ENCODE peak calls at places on chromosomes 16 and 17, in nine cellular contexts. G is heart right ventricle, I is astrocyte of the spinal cord, Q is epithelial cell of proximal tubule, M is foreskin fibroblast, C is PC-3, T is fibroblast of pulmonary artery, N is upper lobe of right lung, A is endothelial cell of umbilical vein. J is an unnamed sample.

GRCh38 chr17:63702223-63702577 is 2.3 kb upstream of the LIMD2 start:
- DNase-seq in T (no peak), N (peak), Q (no peak), C (no peak), M (no peak), A (no peak), I (no peak), G (no peak), J (no peak)

GRCh38 chr17:20009302-20010098 is at the start of gene SPECC1:
- DNase-seq in A (peak), N (peak), Q (no peak), I (peak), G (peak), T (peak), M (no peak), C (peak), J (peak)

GRCh38 chr17:55426851-55427586 is 5.4 kb upstream of the MMD start:
- DNase-seq in M (peak), N (no peak), I (no peak), T (peak), C (peak), A (no peak), G (no peak), Q (peak), J (peak)

GRCh38 chr17:1592751-1593629 is 30.4 kb upstream of the PITPNA start:
- DNase-seq in A (peak), C (no peak), M (no peak), T (no peak), G (no peak), N (no peak), I (no peak), Q (no peak), J (no peak)

GRCh38 chr17:19338031-19338990 is 24.2 kb downstream of the B9D1 start:
- DNase-seq in G (peak), T (peak), N (peak), M (no peak), Q (no peak), I (no peak), C (peak), A (peak), J (peak)

GRCh38 chr16:51057102-51057793 is 93.8 kb downstream of the SALL1 start:
- DNase-seq in Q (no peak), T (no peak), C (no peak), G (no peak), M (no peak), I (no peak), A (no peak), N (no peak), J (no peak)

GRCh38 chr16:20675488-20676267 is 21.8 kb downstream of the ACSM1 start:
- DNase-seq in M (no peak), T (peak), N (no peak), G (no peak), I (no peak), C (peak), Q (peak), A (peak), J (peak)

GRCh38 chr16:867421-868385 is 67.2 kb upstream of the GNG13 start:
- DNase-seq in M (no peak), N (no peak), T (no peak), C (no peak), I (no peak), Q (no peak), A (no peak), G (no peak), J (no peak)

GRCh38 chr16:11682655-11683096 is 14.4 kb downstream of the SNN start:
- DNase-seq in C (no peak), A (no peak), I (peak), Q (no peak), G (no peak), M (peak), N (no peak), T (peak), J (peak)

GRCh38 chr17:45753645-45754225 is 30.4 kb upstream of the CRHR1 start:
- DNase-seq in N (no peak), I (no peak), Q (no peak), A (no peak), M (no peak), G (no peak), C (no peak), T (no peak), J (no peak)

GRCh38 chr16:22386976-22387375 is 12.6 kb upstream of the CDR2 start:
- DNase-seq in Q (peak), N (no peak), T (peak), G (no peak), M (peak), I (peak), A (peak), C (peak), J (peak)

GRCh38 chr17:62650587-62650986 is 23.1 kb downstream of the MRC2 start:
- DNase-seq in M (no peak), G (no peak), N (peak), C (no peak), T (no peak), A (no peak), Q (no peak), I (no peak), J (no peak)

GRCh38 chr16:67645397-67646121 is 615 bp downstream of the CARMIL2 start:
- DNase-seq in M (no peak), C (no peak), Q (no peak), A (no peak), G (no peak), I (no peak), T (no peak), N (no peak), J (no peak)

GRCh38 chr17:50128441-50129302 is 1.3 kb downstream of the SAMD14 start:
- DNase-seq in I (peak), A (peak), C (no peak), Q (no peak), T (peak), N (peak), G (no peak), M (no peak), J (no peak)

GRCh38 chr16:17768257-17768656 is 297.5 kb upstream of the XYLT1 start:
- DNase-seq in I (peak), T (peak), Q (no peak), A (no peak), C (no peak), N (no peak), M (peak), G (no peak), J (peak)

GRCh38 chr17:8015957-8016631 is 13.7 kb downstream of the GUCY2D start:
- DNase-seq in N (peak), G (no peak), M (no peak), A (no peak), I (no peak), C (no peak), T (no peak), Q (no peak), J (no peak)

GRCh38 chr16:14560523-14560922 is 69.5 kb downstream of the PARN start:
- DNase-seq in A (no peak), C (no peak), I (no peak), N (no peak), G (no peak), Q (no peak), T (peak), M (no peak), J (no peak)

GRCh38 chr16:65059421-65059980 is 62.4 kb downstream of the CDH11 start:
- DNase-seq in T (no peak), Q (no peak), A (no peak), I (no peak), N (no peak), C (no peak), G (no peak), M (no peak), J (no peak)

GRCh38 chr17:5877948-5878347 is 192.2 kb upstream of the WSCD1 start:
- DNase-seq in Q (no peak), G (peak), T (no peak), C (peak), M (no peak), A (no peak), I (peak), N (no peak), J (no peak)

GRCh38 chr16:2005646-2006045 is 4.0 kb downstream of the ZNF598 start:
- DNase-seq in N (peak), T (no peak), M (no peak), G (no peak), I (no peak), Q (no peak), A (peak), C (no peak), J (no peak)
- TF ChIP-seq CTCF in N (peak), T (no peak), M (no peak), G (no peak), I (no peak), Q (no peak), A (peak), C (no peak), J (no peak)

GRCh38 chr17:74971069-74971841 is 1.3 kb downstream of the HID1 start:
- DNase-seq in Q (no peak), I (no peak), G (no peak), A (no peak), C (no peak), T (no peak), M (no peak), N (no peak), J (no peak)
- H3K4me3 ChIP-seq in Q (no peak), I (no peak), G (no peak), A (peak), C (peak), T (no peak), M (no peak), N (peak), J (no peak)

GRCh38 chr17:48023408-48024148 is 14.0 kb downstream of the COPZ2 start:
- DNase-seq in C (peak), I (peak), N (peak), T (peak), M (peak), Q (no peak), G (peak), A (peak), J (peak)
- TF ChIP-seq CTCF in C (peak), I (no peak), N (peak), T (no peak), M (peak), Q (no peak), G (peak), A (peak), J (no peak)

GRCh38 chr17:77456951-77457548 is 316.3 kb downstream of the SEC14L1 start:
- DNase-seq in I (no peak), A (no peak), M (no peak), G (no peak), C (no peak), N (no peak), T (no peak), Q (no peak), J (no peak)

GRCh38 chr17:77458202-77459017 is 317.6 kb downstream of the SEC14L1 start:
- DNase-seq in T (no peak), Q (no peak), C (no peak), N (no peak), G (no peak), M (no peak), A (no peak), I (no peak), J (no peak)

GRCh38 chr17:77459018-77459755 is 318.4 kb downstream of the SEC14L1 start:
- DNase-seq in Q (no peak), N (no peak), C (no peak), G (no peak), I (no peak), M (no peak), T (no peak), A (no peak), J (no peak)

GRCh38 chr17:77456271-77456950 is 315.6 kb downstream of the SEC14L1 start:
- DNase-seq in N (no peak), M (no peak), C (no peak), Q (no peak), A (no peak), T (no peak), G (no peak), I (no peak), J (no peak)

DNA sequence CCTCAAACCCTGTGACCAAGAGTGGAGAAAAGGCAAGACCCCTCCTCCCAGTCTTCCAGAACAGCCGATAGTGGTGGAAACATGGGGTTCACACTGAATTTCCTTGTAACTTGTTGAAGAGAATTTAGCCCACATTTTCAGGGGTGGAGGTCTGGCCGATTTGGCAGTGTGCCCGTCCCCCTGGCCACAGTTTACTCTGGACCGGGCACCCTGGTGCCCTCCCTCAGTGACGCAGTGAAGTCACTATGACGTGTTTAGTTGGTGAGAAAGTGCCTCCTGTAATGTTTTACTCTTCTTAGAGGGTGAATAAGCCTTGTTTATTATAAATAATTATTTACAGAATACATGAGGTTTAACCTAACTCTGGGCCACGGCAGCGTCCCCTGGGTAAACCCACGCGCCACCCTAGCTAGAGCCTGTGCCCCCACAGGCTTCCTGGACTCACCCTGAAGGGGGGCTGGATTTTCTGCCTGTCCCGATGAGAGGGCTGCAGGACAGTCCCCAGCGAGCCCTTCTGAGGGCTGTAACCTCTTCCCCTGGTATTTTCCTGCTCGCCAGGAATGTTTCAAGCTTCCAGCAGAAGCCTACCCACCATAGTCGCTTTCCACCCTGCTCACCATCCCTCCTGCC is 316.9 kb downstream of the SEC14L1 start:
- DNase-seq in G (no peak), N (no peak), C (no peak), M (no peak), I (no peak), T (no peak), A (no peak), Q (no peak), J (no peak)
- H3K4me3 ChIP-seq in G (no peak), N (no peak), C (no peak), M (no peak), I (no peak), T (no peak), A (no peak), Q (no peak), J (no peak)

GRCh38 chr17:31008374-31009035 is 37.7 kb downstream of the RNF135 start:
- DNase-seq in N (peak), C (peak), A (peak), M (peak), Q (no peak), T (peak), G (peak), I (peak), J (peak)
- TF ChIP-seq CTCF in N (no peak), C (no peak), A (no peak), M (no peak), Q (no peak), T (no peak), G (no peak), I (no peak), J (no peak)

DNA sequence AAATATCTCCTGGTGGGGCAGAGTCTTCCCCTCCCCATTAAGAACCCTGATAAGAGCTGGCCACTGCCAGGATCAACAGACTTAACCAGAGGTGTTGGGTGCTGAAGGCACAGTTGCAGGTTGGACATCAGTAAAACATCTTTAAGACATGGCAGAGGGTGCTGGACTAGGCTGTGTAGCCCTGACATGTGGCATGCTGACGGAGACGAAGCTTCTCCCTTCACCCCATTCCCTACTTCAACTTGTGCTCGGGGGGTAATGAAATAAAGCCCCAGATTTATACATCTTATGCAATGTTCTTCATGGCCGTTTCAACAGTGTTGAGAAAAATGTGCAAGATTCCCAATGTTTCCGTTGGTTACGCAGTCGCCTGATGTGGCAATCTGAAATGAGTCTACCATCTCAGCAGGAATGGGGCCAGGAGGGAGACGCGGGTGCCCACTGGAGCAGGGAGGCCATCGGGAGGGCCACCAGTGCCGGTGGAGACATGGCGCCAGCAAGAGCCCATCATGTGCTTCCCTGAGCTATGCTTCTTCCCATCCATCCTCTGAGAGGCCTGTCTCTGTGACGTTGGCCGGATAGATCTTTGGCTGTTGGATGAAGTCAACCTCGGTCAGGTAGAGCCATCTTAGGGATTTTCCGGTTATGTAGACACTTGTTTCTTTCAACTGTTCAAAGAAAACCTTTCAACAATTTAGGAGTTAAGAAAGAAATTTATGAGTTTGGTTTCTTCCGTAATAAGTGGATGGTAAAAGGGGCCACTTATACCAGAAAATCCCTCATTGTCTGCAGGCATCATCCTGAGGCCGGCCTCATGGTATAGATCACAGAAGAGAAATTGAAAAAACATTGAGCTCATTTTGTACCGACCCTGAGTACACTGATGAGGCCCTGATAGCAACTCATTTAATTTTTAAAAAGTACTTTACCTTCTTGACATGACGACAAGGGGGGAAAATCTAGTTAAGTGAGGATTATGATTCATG is 6.4 kb downstream of the IRF8 start:
- DNase-seq in M (no peak), C (no peak), Q (no peak), T (no peak), A (no peak), N (no peak), I (no peak), G (no peak), J (no peak)
- H3K4me3 ChIP-seq in M (no peak), C (no peak), Q (no peak), T (no peak), A (no peak), N (no peak), I (no peak), G (no peak), J (no peak)

GRCh38 chr17:48013876-48014602 is 23.6 kb downstream of the COPZ2 start:
- DNase-seq in G (no peak), T (no peak), M (no peak), N (no peak), I (no peak), A (no peak), Q (no peak), C (no peak), J (no peak)

GRCh38 chr17:48012151-48012520 is 25.5 kb downstream of the COPZ2 start:
- DNase-seq in A (peak), C (peak), T (no peak), Q (no peak), N (peak), I (no peak), G (no peak), M (no peak), J (no peak)

GRCh38 chr17:48014603-48015037 is 23.0 kb downstream of the COPZ2 start:
- DNase-seq in G (no peak), Q (no peak), M (no peak), I (no peak), C (no peak), A (no peak), T (no peak), N (no peak), J (no peak)

GRCh38 chr17:48010193-48010592 is 27.4 kb downstream of the COPZ2 start:
- DNase-seq in I (no peak), G (no peak), T (no peak), M (no peak), N (no peak), A (no peak), Q (no peak), C (no peak), J (no peak)

GRCh38 chr17:48011405-48012150 is 26.0 kb downstream of the COPZ2 start:
- DNase-seq in N (no peak), M (no peak), C (peak), G (no peak), I (no peak), A (peak), T (no peak), Q (no peak), J (peak)
- TF ChIP-seq CTCF in N (peak), M (peak), C (peak), G (peak), I (peak), A (peak), T (peak), Q (peak), J (peak)

DNA sequence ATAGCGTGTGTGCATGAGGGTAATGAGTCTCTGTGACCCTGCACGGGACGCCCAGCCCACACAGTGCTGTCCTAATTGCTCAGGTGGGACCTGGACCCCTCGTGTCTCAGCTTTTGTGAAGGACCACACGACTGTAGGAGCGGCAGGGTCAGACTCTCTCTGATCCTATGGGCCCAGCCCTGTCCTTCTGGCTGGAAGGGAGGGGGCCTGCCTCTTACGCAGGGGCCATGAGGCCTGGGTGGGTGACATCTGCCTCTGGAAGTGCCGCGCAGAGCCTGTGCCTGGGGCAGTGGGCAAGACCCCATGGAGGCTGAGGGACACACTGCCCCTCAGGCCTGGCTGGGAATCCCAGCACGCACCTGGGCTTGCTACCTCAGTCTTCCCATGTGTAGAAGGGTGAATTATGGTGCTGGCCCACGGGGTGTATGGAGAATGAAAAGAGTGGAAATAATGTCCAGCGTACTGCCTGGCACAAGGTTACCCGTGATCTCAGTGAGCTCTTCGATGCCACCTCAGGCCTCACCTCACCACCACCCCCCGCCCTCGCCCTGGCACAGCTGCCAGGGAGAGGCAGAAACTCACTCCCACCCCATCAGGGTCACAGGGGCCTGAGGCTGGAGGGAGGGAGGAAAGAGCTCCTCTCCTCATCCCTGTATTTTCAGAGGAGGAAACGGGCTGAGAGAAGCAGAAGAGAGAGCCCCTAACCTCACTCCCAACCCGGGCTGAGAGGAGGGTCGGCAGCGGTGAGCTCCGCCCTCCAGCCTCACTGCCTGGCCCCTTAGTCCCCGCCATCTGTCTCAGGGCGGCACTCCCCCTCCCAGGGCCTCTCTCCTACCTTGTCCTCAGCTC is 27.1 kb upstream of the DBNDD1 start:
- DNase-seq in A (no peak), N (peak), T (no peak), C (no peak), G (no peak), Q (no peak), M (no peak), I (no peak), J (no peak)
- H3K4me3 ChIP-seq in A (no peak), N (peak), T (peak), C (no peak), G (peak), Q (peak), M (peak), I (peak), J (no peak)

J was measured in fibroblast of mammary gland.